ENCODE peak calls at places on chromosomes 5 and 9, in five cellular contexts. I is neuronal stem cell; P is IMR-90; Z is CD4-positive, CD25-positive, alpha-beta regulatory T cell; H is suprapubic skin. X is an unnamed sample. For H3K4me1, the result is how much of the 10 kb centered on the place peaks cover.

GRCh38 chr5:159576902-159577301 is 246.6 kb upstream of the IL12B start:
- DNase-seq in P (no peak), I (no peak), H (no peak), Z (no peak), X (no peak)

GRCh38 chr9:21017092-21017491 is 14.3 kb downstream of the HACD4 start:
- DNase-seq in Z (no peak), P (peak), I (no peak), H (no peak), X (no peak)

GRCh38 chr9:130315446-130316226 is 50.1 kb downstream of the HMCN2 start:
- DNase-seq in H (no peak), I (no peak), P (no peak), Z (no peak), X (no peak)

GRCh38 chr9:126325779-126326178 is 850 bp upstream of the MVB12B start:
- DNase-seq in P (no peak), Z (no peak), H (no peak), I (no peak), X (no peak)

GRCh38 chr9:134732392-134733110 is 90.9 kb downstream of the COL5A1 start:
- DNase-seq in Z (no peak), I (no peak), P (peak), H (no peak), X (no peak)

GRCh38 chr5:135392256-135392655 is 6.8 kb downstream of the MACROH2A1 start:
- DNase-seq in H (no peak), I (no peak), Z (no peak), P (peak), X (no peak)

GRCh38 chr9:121886759-121887485 is 206.2 kb downstream of the TTLL11 start:
- DNase-seq in P (no peak), H (peak), Z (no peak), I (no peak), X (no peak)

GRCh38 chr5:171601266-171601881 is 181.9 kb downstream of the FGF18 start:
- DNase-seq in P (no peak), Z (no peak), I (no peak), H (peak), X (peak)

GRCh38 chr5:43802651-43803050 is 199.7 kb downstream of the NNT start:
- DNase-seq in H (no peak), P (no peak), I (no peak), Z (no peak), X (no peak)

GRCh38 chr5:168216989-168217388 is 74.5 kb upstream of the WWC1 start:
- DNase-seq in H (no peak), P (no peak), Z (no peak), I (no peak), X (no peak)

GRCh38 chr5:96885518-96886338 is 9.4 kb downstream of the ERAP2 start:
- DNase-seq in P (no peak), I (no peak), Z (peak), H (no peak), X (no peak)

GRCh38 chr9:16434522-16434921 is 435.9 kb downstream of the BNC2 start:
- DNase-seq in Z (no peak), P (peak), H (no peak), I (no peak), X (no peak)

GRCh38 chr9:84331119-84331791 is 9.3 kb downstream of the SLC28A3 start:
- DNase-seq in Z (no peak), H (no peak), P (peak), I (no peak), X (no peak)

GRCh38 chr5:171707441-171707790 is 78.2 kb upstream of the SMIM23 start:
- DNase-seq in H (no peak), I (no peak), Z (no peak), P (no peak), X (no peak)

GRCh38 chr5:141916522-141916921 is 7.1 kb upstream of the DELE1 start:
- DNase-seq in I (no peak), Z (no peak), P (no peak), H (no peak), X (no peak)

GRCh38 chr9:109409998-109410397 is 88.1 kb downstream of the PTPN3 start:
- DNase-seq in H (no peak), Z (no peak), P (no peak), I (no peak), X (no peak)

GRCh38 chr5:42517164-42517563 is 93.9 kb downstream of the GHR start:
- DNase-seq in P (no peak), H (no peak), Z (no peak), I (no peak), X (no peak)

GRCh38 chr9:18861599-18862546 is 171.1 kb downstream of the SAXO1 start:
- DNase-seq in H (no peak), Z (no peak), I (peak), P (peak), X (no peak)

GRCh38 chr5:68187268-68188055 is 28.1 kb upstream of the PIK3R1 start:
- DNase-seq in P (peak), I (peak), H (no peak), Z (no peak), X (no peak)

GRCh38 chr9:36341936-36342577 is 58.0 kb downstream of the RNF38 start:
- DNase-seq in H (no peak), Z (no peak), I (no peak), P (no peak), X (no peak)

DNA sequence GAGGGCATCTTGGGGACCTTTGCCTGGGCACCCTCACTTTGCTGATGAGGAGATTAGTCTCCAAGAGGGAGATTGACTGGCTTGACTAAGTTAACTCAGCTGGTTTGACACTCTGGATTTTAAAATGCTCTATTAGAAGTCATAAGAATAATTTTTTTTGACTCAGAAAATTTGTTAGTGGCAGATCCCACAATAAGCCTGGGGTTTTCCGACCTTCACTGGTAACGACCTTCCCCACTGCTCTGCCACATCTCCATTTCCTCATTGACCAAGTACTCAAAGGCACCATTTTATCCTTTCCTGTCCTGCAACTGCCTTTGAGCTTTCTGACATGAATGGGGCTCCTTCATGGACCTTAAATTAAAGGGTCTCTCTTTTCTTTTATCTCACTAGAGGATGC is 67.0 kb downstream of the ARHGEF28 start:
- DNase-seq in H (no peak), I (no peak), Z (no peak), P (no peak), X (no peak)
- H3K4me1 ChIP-seq in H (under half), I (under half), Z (under half), P (under half), X (under half)

DNA sequence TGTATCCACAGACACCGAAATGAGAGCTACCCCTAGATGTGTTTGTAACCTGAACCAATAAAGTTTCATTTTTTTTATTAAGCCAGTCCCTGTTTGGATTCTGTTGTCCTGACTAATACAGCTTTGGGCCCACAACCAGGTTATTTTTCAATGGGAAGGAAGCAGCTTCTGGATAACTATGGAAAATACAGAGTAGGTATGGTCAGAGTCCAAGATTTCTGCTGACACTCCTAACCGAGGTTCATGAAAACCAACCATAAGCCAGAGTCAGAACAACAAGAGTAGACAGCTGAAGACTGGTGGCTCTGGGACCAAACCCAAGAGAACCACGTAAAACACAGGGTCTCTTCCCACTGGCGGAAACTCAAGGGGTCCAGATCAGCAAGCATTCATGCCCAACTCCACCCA is 10.8 kb downstream of the KLF9 start:
- DNase-seq in Z (no peak), I (no peak), H (no peak), P (peak), X (no peak)
- H3K4me1 ChIP-seq in Z (under half), I (under half), H (half or more), P (under half), X (under half)

GRCh38 chr9:93229636-93230035 is 45.7 kb downstream of the WNK2 start:
- DNase-seq in I (no peak), Z (no peak), H (no peak), P (no peak), X (no peak)
- H3K4me1 ChIP-seq in I (under half), Z (under half), H (under half), P (under half), X (under half)

GRCh38 chr5:31211098-31211497 is 17.6 kb downstream of the CDH6 start:
- DNase-seq in I (no peak), H (no peak), P (no peak), Z (no peak), X (no peak)
- H3K4me1 ChIP-seq in I (under half), H (under half), P (under half), Z (under half), X (under half)

GRCh38 chr5:376951-377325 is 55.4 kb downstream of the AHRR start:
- DNase-seq in I (no peak), Z (no peak), H (peak), P (no peak), X (no peak)
- H3K4me1 ChIP-seq in I (under half), Z (under half), H (under half), P (under half), X (under half)

GRCh38 chr5:1312993-1313833 is 18.3 kb upstream of the TERT start:
- DNase-seq in H (peak), P (no peak), Z (peak), I (no peak), X (peak)
- H3K4me1 ChIP-seq in H (under half), P (under half), Z (half or more), I (under half), X (half or more)

DNA sequence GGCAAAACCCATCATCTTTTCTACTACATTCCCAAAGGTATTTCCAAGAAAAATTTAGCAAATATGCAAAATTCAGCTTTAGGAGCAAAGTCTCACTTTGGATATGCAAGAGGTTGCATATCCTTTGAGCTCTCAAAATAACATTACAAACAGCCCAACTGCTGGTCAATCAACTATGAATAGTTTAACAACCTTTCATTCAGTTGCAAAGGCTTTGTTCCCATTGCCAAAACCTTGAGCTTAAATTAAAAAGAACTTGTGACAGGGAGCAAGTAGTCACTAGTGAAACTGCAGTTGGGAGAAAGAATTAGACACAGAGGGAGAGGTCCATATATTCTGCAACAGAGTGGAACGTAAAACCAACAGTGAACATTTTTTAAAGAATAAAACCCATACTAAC is 8.8 kb downstream of the ZNF608 start:
- DNase-seq in Z (no peak), P (no peak), I (no peak), H (no peak), X (no peak)
- H3K4me1 ChIP-seq in Z (under half), P (under half), I (under half), H (half or more), X (under half)

GRCh38 chr9:114372971-114373591 is 14.7 kb downstream of the AKNA start:
- DNase-seq in I (no peak), Z (peak), H (no peak), P (no peak), X (peak)

GRCh38 chr9:114374936-114375335 is 12.8 kb downstream of the AKNA start:
- DNase-seq in I (no peak), Z (no peak), H (no peak), P (no peak), X (no peak)

GRCh38 chr9:114371986-114372917 is 15.5 kb downstream of the AKNA start:
- DNase-seq in I (no peak), Z (peak), P (no peak), H (no peak), X (peak)

GRCh38 chr9:114375386-114375785 is 12.4 kb downstream of the AKNA start:
- DNase-seq in P (no peak), I (no peak), Z (no peak), H (no peak), X (no peak)

GRCh38 chr9:114373960-114374730 is 13.6 kb downstream of the AKNA start:
- DNase-seq in H (no peak), Z (no peak), I (no peak), P (no peak), X (no peak)
- H3K4me1 ChIP-seq in H (under half), Z (half or more), I (under half), P (under half), X (half or more)

X was measured in DND-41.